ENCODE peak calls at places on chromosomes 12 and 14, in seven cellular contexts. One of them, this sample, is unnamed.

GRCh38 chr14:53064461-53064860 is 88.7 kb downstream of the DDHD1 start:
- DNase-seq in EL: no peak
- DNase-seq in posterior cingulate gyrus: no peak
- DNase-seq in NCI-H1105: no peak
- DNase-seq in MM.1S: no peak
- DNase-seq in activated CD4-positive, alpha-beta T cell treated with anti-CD3 and anti-CD28 coated beads for 48 hours: no peak
- DNase-seq in ELR: no peak
- DNase-seq in this sample: no peak

GRCh38 chr12:65881348-65881961 is 57.2 kb downstream of the HMGA2 start:
- DNase-seq in EL: peak
- DNase-seq in posterior cingulate gyrus: no peak
- DNase-seq in NCI-H1105: no peak
- DNase-seq in MM.1S: no peak
- DNase-seq in activated CD4-positive, alpha-beta T cell treated with anti-CD3 and anti-CD28 coated beads for 48 hours: no peak
- DNase-seq in ELR: peak
- DNase-seq in this sample: peak

GRCh38 chr12:645563-646071 is 17.6 kb downstream of the NINJ2 start:
- DNase-seq in EL: peak
- DNase-seq in posterior cingulate gyrus: no peak
- DNase-seq in NCI-H1105: no peak
- DNase-seq in MM.1S: no peak
- DNase-seq in activated CD4-positive, alpha-beta T cell treated with anti-CD3 and anti-CD28 coated beads for 48 hours: no peak
- DNase-seq in ELR: peak
- DNase-seq in this sample: peak

GRCh38 chr12:63079791-63080395 is 71.1 kb downstream of the AVPR1A start:
- DNase-seq in EL: peak
- DNase-seq in posterior cingulate gyrus: no peak
- DNase-seq in NCI-H1105: no peak
- DNase-seq in MM.1S: no peak
- DNase-seq in activated CD4-positive, alpha-beta T cell treated with anti-CD3 and anti-CD28 coated beads for 48 hours: no peak
- DNase-seq in ELR: no peak
- DNase-seq in this sample: peak

GRCh38 chr12:49533331-49533730 is 5.5 kb upstream of the KCNH3 start:
- DNase-seq in EL: no peak
- DNase-seq in posterior cingulate gyrus: no peak
- DNase-seq in NCI-H1105: no peak
- DNase-seq in MM.1S: no peak
- DNase-seq in activated CD4-positive, alpha-beta T cell treated with anti-CD3 and anti-CD28 coated beads for 48 hours: no peak
- DNase-seq in ELR: no peak
- DNase-seq in this sample: no peak

GRCh38 chr14:93787465-93788306 is 599 bp downstream of the PRIMA1 start:
- DNase-seq in EL: no peak
- DNase-seq in posterior cingulate gyrus: no peak
- DNase-seq in NCI-H1105: no peak
- DNase-seq in MM.1S: no peak
- DNase-seq in activated CD4-positive, alpha-beta T cell treated with anti-CD3 and anti-CD28 coated beads for 48 hours: no peak
- DNase-seq in ELR: no peak
- DNase-seq in this sample: no peak

GRCh38 chr14:87178277-87178676 is 814.7 kb downstream of the GALC start:
- DNase-seq in EL: no peak
- DNase-seq in posterior cingulate gyrus: no peak
- DNase-seq in NCI-H1105: no peak
- DNase-seq in MM.1S: peak
- DNase-seq in activated CD4-positive, alpha-beta T cell treated with anti-CD3 and anti-CD28 coated beads for 48 hours: no peak
- DNase-seq in ELR: no peak
- DNase-seq in this sample: no peak

GRCh38 chr14:68199465-68200145 is 380.0 kb downstream of the RAD51B start:
- DNase-seq in EL: no peak
- DNase-seq in posterior cingulate gyrus: no peak
- DNase-seq in NCI-H1105: no peak
- DNase-seq in MM.1S: no peak
- DNase-seq in activated CD4-positive, alpha-beta T cell treated with anti-CD3 and anti-CD28 coated beads for 48 hours: no peak
- DNase-seq in ELR: no peak
- DNase-seq in this sample: no peak

GRCh38 chr14:30528119-30528518 is 30.8 kb upstream of the G2E3 start:
- DNase-seq in EL: no peak
- DNase-seq in posterior cingulate gyrus: no peak
- DNase-seq in NCI-H1105: no peak
- DNase-seq in MM.1S: no peak
- DNase-seq in activated CD4-positive, alpha-beta T cell treated with anti-CD3 and anti-CD28 coated beads for 48 hours: no peak
- DNase-seq in ELR: no peak
- DNase-seq in this sample: no peak

GRCh38 chr12:46808955-46809697 is 16.7 kb downstream of the SLC38A4 start:
- DNase-seq in EL: no peak
- DNase-seq in posterior cingulate gyrus: no peak
- DNase-seq in NCI-H1105: no peak
- DNase-seq in MM.1S: no peak
- DNase-seq in activated CD4-positive, alpha-beta T cell treated with anti-CD3 and anti-CD28 coated beads for 48 hours: no peak
- DNase-seq in ELR: no peak
- DNase-seq in this sample: no peak

GRCh38 chr12:101691697-101692096 is 5.7 kb upstream of the CHPT1 start:
- DNase-seq in EL: no peak
- DNase-seq in posterior cingulate gyrus: no peak
- DNase-seq in NCI-H1105: no peak
- DNase-seq in MM.1S: no peak
- DNase-seq in activated CD4-positive, alpha-beta T cell treated with anti-CD3 and anti-CD28 coated beads for 48 hours: no peak
- DNase-seq in ELR: no peak
- DNase-seq in this sample: no peak

GRCh38 chr14:22303589-22304195 is 285.3 kb downstream of the DAD1 start:
- DNase-seq in EL: no peak
- DNase-seq in posterior cingulate gyrus: no peak
- DNase-seq in NCI-H1105: no peak
- DNase-seq in MM.1S: no peak
- DNase-seq in activated CD4-positive, alpha-beta T cell treated with anti-CD3 and anti-CD28 coated beads for 48 hours: no peak
- DNase-seq in ELR: peak
- DNase-seq in this sample: peak

GRCh38 chr12:81146228-81147225 is 68.6 kb downstream of the ACSS3 start:
- DNase-seq in EL: no peak
- DNase-seq in posterior cingulate gyrus: no peak
- DNase-seq in NCI-H1105: no peak
- DNase-seq in MM.1S: no peak
- DNase-seq in activated CD4-positive, alpha-beta T cell treated with anti-CD3 and anti-CD28 coated beads for 48 hours: no peak
- DNase-seq in ELR: no peak
- DNase-seq in this sample: no peak

GRCh38 chr14:23153891-23154796 is 29.3 kb downstream of the SLC7A8 start:
- DNase-seq in EL: peak
- DNase-seq in posterior cingulate gyrus: peak
- DNase-seq in NCI-H1105: no peak
- DNase-seq in MM.1S: no peak
- DNase-seq in activated CD4-positive, alpha-beta T cell treated with anti-CD3 and anti-CD28 coated beads for 48 hours: peak
- DNase-seq in ELR: peak
- DNase-seq in this sample: peak

GRCh38 chr14:65258391-65258790 is 154.1 kb upstream of the FUT8 start:
- DNase-seq in EL: peak
- DNase-seq in posterior cingulate gyrus: no peak
- DNase-seq in NCI-H1105: no peak
- DNase-seq in MM.1S: no peak
- DNase-seq in activated CD4-positive, alpha-beta T cell treated with anti-CD3 and anti-CD28 coated beads for 48 hours: no peak
- DNase-seq in ELR: peak
- DNase-seq in this sample: peak

GRCh38 chr12:3704512-3705348 is 48.2 kb downstream of the CRACR2A start:
- DNase-seq in EL: no peak
- DNase-seq in posterior cingulate gyrus: no peak
- DNase-seq in NCI-H1105: no peak
- DNase-seq in MM.1S: peak
- DNase-seq in activated CD4-positive, alpha-beta T cell treated with anti-CD3 and anti-CD28 coated beads for 48 hours: no peak
- DNase-seq in ELR: no peak
- DNase-seq in this sample: peak

GRCh38 chr14:75249251-75249957 is 29.2 kb upstream of the FOS start:
- DNase-seq in EL: no peak
- DNase-seq in posterior cingulate gyrus: no peak
- DNase-seq in NCI-H1105: no peak
- DNase-seq in MM.1S: peak
- DNase-seq in activated CD4-positive, alpha-beta T cell treated with anti-CD3 and anti-CD28 coated beads for 48 hours: peak
- DNase-seq in ELR: no peak
- DNase-seq in this sample: peak

GRCh38 chr12:12010277-12011031 is 60.3 kb upstream of the BCL2L14 start:
- DNase-seq in EL: peak
- DNase-seq in posterior cingulate gyrus: peak
- DNase-seq in NCI-H1105: no peak
- DNase-seq in MM.1S: peak
- DNase-seq in activated CD4-positive, alpha-beta T cell treated with anti-CD3 and anti-CD28 coated beads for 48 hours: peak
- DNase-seq in ELR: peak
- DNase-seq in this sample: peak

GRCh38 chr14:64801800-64802199 is 77.9 kb downstream of the SPTB start:
- DNase-seq in EL: peak
- DNase-seq in posterior cingulate gyrus: no peak
- DNase-seq in NCI-H1105: peak
- DNase-seq in MM.1S: no peak
- DNase-seq in activated CD4-positive, alpha-beta T cell treated with anti-CD3 and anti-CD28 coated beads for 48 hours: no peak
- DNase-seq in ELR: peak
- DNase-seq in this sample: no peak

GRCh38 chr12:49897276-49897675 is 6.4 kb downstream of the FAIM2 start:
- DNase-seq in EL: peak
- DNase-seq in posterior cingulate gyrus: peak
- DNase-seq in NCI-H1105: no peak
- DNase-seq in MM.1S: no peak
- DNase-seq in activated CD4-positive, alpha-beta T cell treated with anti-CD3 and anti-CD28 coated beads for 48 hours: no peak
- DNase-seq in ELR: peak
- DNase-seq in this sample: no peak

GRCh38 chr14:66379116-66379515 is 107.1 kb upstream of the CCDC196 start:
- DNase-seq in EL: no peak
- DNase-seq in posterior cingulate gyrus: no peak
- DNase-seq in NCI-H1105: no peak
- DNase-seq in MM.1S: no peak
- DNase-seq in activated CD4-positive, alpha-beta T cell treated with anti-CD3 and anti-CD28 coated beads for 48 hours: no peak
- DNase-seq in ELR: no peak
- DNase-seq in this sample: no peak

GRCh38 chr12:13241833-13242232 is 45.3 kb downstream of the EMP1 start:
- DNase-seq in EL: peak
- DNase-seq in posterior cingulate gyrus: no peak
- DNase-seq in NCI-H1105: no peak
- DNase-seq in MM.1S: no peak
- DNase-seq in activated CD4-positive, alpha-beta T cell treated with anti-CD3 and anti-CD28 coated beads for 48 hours: no peak
- DNase-seq in ELR: peak
- DNase-seq in this sample: no peak

GRCh38 chr14:100547633-100548294 is 39.5 kb downstream of the BEGAIN start:
- DNase-seq in EL: peak
- DNase-seq in posterior cingulate gyrus: no peak
- DNase-seq in NCI-H1105: no peak
- DNase-seq in MM.1S: no peak
- DNase-seq in activated CD4-positive, alpha-beta T cell treated with anti-CD3 and anti-CD28 coated beads for 48 hours: peak
- DNase-seq in ELR: peak
- DNase-seq in this sample: peak

GRCh38 chr14:64771161-64771560 is 66.9 kb downstream of the PLEKHG3 start:
- DNase-seq in EL: no peak
- DNase-seq in posterior cingulate gyrus: no peak
- DNase-seq in NCI-H1105: no peak
- DNase-seq in MM.1S: no peak
- DNase-seq in activated CD4-positive, alpha-beta T cell treated with anti-CD3 and anti-CD28 coated beads for 48 hours: no peak
- DNase-seq in ELR: no peak
- DNase-seq in this sample: no peak

GRCh38 chr12:60501124-60501729 is 905.4 kb downstream of the SLC16A7 start:
- DNase-seq in EL: peak
- DNase-seq in posterior cingulate gyrus: no peak
- DNase-seq in NCI-H1105: no peak
- DNase-seq in MM.1S: peak
- DNase-seq in activated CD4-positive, alpha-beta T cell treated with anti-CD3 and anti-CD28 coated beads for 48 hours: no peak
- DNase-seq in ELR: peak
- DNase-seq in this sample: peak

GRCh38 chr14:100900837-100901390 is 2.6 kb downstream of the RTL1 start:
- DNase-seq in EL: no peak
- DNase-seq in posterior cingulate gyrus: no peak
- DNase-seq in NCI-H1105: no peak
- DNase-seq in MM.1S: no peak
- DNase-seq in activated CD4-positive, alpha-beta T cell treated with anti-CD3 and anti-CD28 coated beads for 48 hours: peak
- DNase-seq in ELR: no peak
- DNase-seq in this sample: no peak

GRCh38 chr14:69693145-69693544 is 73.8 kb upstream of the SRSF5 start:
- DNase-seq in EL: no peak
- DNase-seq in posterior cingulate gyrus: no peak
- DNase-seq in NCI-H1105: no peak
- DNase-seq in MM.1S: peak
- DNase-seq in activated CD4-positive, alpha-beta T cell treated with anti-CD3 and anti-CD28 coated beads for 48 hours: no peak
- DNase-seq in ELR: no peak
- DNase-seq in this sample: no peak

GRCh38 chr12:56629459-56630179 is 507 bp downstream of the BAZ2A start:
- DNase-seq in EL: peak
- DNase-seq in posterior cingulate gyrus: peak
- DNase-seq in NCI-H1105: no peak
- DNase-seq in MM.1S: peak
- DNase-seq in activated CD4-positive, alpha-beta T cell treated with anti-CD3 and anti-CD28 coated beads for 48 hours: peak
- DNase-seq in ELR: peak
- DNase-seq in this sample: no peak

GRCh38 chr14:24238527-24239037 is 3.8 kb downstream of the TINF2 start:
- DNase-seq in EL: peak
- DNase-seq in posterior cingulate gyrus: no peak
- DNase-seq in NCI-H1105: no peak
- DNase-seq in MM.1S: no peak
- DNase-seq in activated CD4-positive, alpha-beta T cell treated with anti-CD3 and anti-CD28 coated beads for 48 hours: no peak
- DNase-seq in ELR: peak
- DNase-seq in this sample: no peak

GRCh38 chr12:110694330-110694891 is 5.5 kb upstream of the HVCN1 start:
- DNase-seq in EL: no peak
- DNase-seq in posterior cingulate gyrus: no peak
- DNase-seq in NCI-H1105: no peak
- DNase-seq in MM.1S: no peak
- DNase-seq in activated CD4-positive, alpha-beta T cell treated with anti-CD3 and anti-CD28 coated beads for 48 hours: no peak
- DNase-seq in ELR: no peak
- DNase-seq in this sample: no peak

GRCh38 chr12:67358686-67359374 is 89.7 kb downstream of the CAND1 start:
- DNase-seq in EL: peak
- DNase-seq in posterior cingulate gyrus: no peak
- DNase-seq in NCI-H1105: no peak
- DNase-seq in MM.1S: no peak
- DNase-seq in activated CD4-positive, alpha-beta T cell treated with anti-CD3 and anti-CD28 coated beads for 48 hours: no peak
- DNase-seq in ELR: peak
- DNase-seq in this sample: peak

GRCh38 chr12:56884421-56884820 is 49.8 kb downstream of the SDR9C7 start:
- DNase-seq in EL: no peak
- DNase-seq in posterior cingulate gyrus: no peak
- DNase-seq in NCI-H1105: no peak
- DNase-seq in MM.1S: no peak
- DNase-seq in activated CD4-positive, alpha-beta T cell treated with anti-CD3 and anti-CD28 coated beads for 48 hours: no peak
- DNase-seq in ELR: peak
- DNase-seq in this sample: no peak

GRCh38 chr14:67746927-67747326 is 45.2 kb downstream of the RDH12 start:
- DNase-seq in EL: no peak
- DNase-seq in posterior cingulate gyrus: no peak
- DNase-seq in NCI-H1105: no peak
- DNase-seq in MM.1S: no peak
- DNase-seq in activated CD4-positive, alpha-beta T cell treated with anti-CD3 and anti-CD28 coated beads for 48 hours: peak
- DNase-seq in ELR: no peak
- DNase-seq in this sample: no peak

GRCh38 chr12:26629864-26630263 is 203.1 kb downstream of the ITPR2 start:
- DNase-seq in EL: peak
- DNase-seq in posterior cingulate gyrus: no peak
- DNase-seq in NCI-H1105: no peak
- DNase-seq in MM.1S: no peak
- DNase-seq in activated CD4-positive, alpha-beta T cell treated with anti-CD3 and anti-CD28 coated beads for 48 hours: no peak
- DNase-seq in ELR: peak
- DNase-seq in this sample: peak

This sample was measured in LHCN-M2.